ENCODE peak calls at places on chromosomes 3 and 15, in eight cellular contexts. J is GM12865, F is NB4, X is cardiac fibroblast, O is adrenal gland, K is mucosa of descending colon, W is GM12878, B is lower leg skin. V is an unnamed sample.

GRCh38 chr3:34411596-34411995 is 613.2 kb downstream of the PDCD6IP start:
- DNase-seq in J (no peak), F (no peak), X (no peak), O (no peak), K (no peak), W (no peak), B (no peak), V (no peak)

GRCh38 chr3:159996959-159997358 is 8.3 kb downstream of the IL12A start:
- DNase-seq in J (no peak), F (no peak), X (no peak), O (no peak), K (no peak), W (no peak), B (no peak), V (no peak)

GRCh38 chr15:21267231-21267630 is 173.1 kb downstream of the POTEB3 start:
- DNase-seq in J (no peak), F (no peak), X (no peak), O (no peak), K (no peak), W (no peak), B (no peak), V (no peak)

GRCh38 chr3:18046531-18046930 is 304.1 kb upstream of the TBC1D5 start:
- DNase-seq in J (no peak), F (peak; percentile 86), X (no peak), O (no peak), K (no peak), W (no peak), B (no peak), V (no peak)

GRCh38 chr3:42822828-42823227 is 13.6 kb downstream of the ACKR2 start:
- DNase-seq in J (no peak), F (no peak), X (no peak), O (no peak), K (no peak), W (no peak), B (no peak), V (no peak)

GRCh38 chr3:179897241-179897640 is 139.5 kb downstream of the PEX5L start:
- DNase-seq in J (no peak), F (no peak), X (no peak), O (no peak), K (no peak), W (no peak), B (no peak), V (no peak)

GRCh38 chr3:58350627-58351013 is 17.9 kb downstream of the PXK start:
- DNase-seq in J (peak; percentile 31), F (peak; percentile 91), X (peak; percentile 46), O (no peak), K (no peak), W (no peak), B (no peak), V (no peak)

GRCh38 chr15:99406716-99407487 is 155.6 kb downstream of the LRRC28 start:
- DNase-seq in J (no peak), F (no peak), X (no peak), O (no peak), K (no peak), W (no peak), B (no peak), V (no peak)

GRCh38 chr15:38069506-38069905 is 135.1 kb downstream of the TMCO5A start:
- DNase-seq in J (peak; percentile 36), F (peak; percentile 21), X (peak; percentile 95), O (no peak), K (peak; percentile 75), W (no peak), B (peak; percentile 64), V (peak; percentile 78)

GRCh38 chr15:83516935-83517334 is 69.8 kb downstream of the SH3GL3 start:
- DNase-seq in J (no peak), F (no peak), X (peak; percentile 56), O (no peak), K (no peak), W (no peak), B (no peak), V (no peak)

GRCh38 chr3:8303466-8303865 is 198.2 kb upstream of the LMCD1 start:
- DNase-seq in J (no peak), F (no peak), X (peak; percentile 9), O (peak; percentile 22), K (no peak), W (no peak), B (no peak), V (no peak)

GRCh38 chr3:8305371-8305770 is 196.3 kb upstream of the LMCD1 start:
- DNase-seq in J (no peak), F (no peak), X (no peak), O (no peak), K (no peak), W (no peak), B (no peak), V (no peak)

GRCh38 chr3:8307545-8308110 is 194.0 kb upstream of the LMCD1 start:
- DNase-seq in J (no peak), F (no peak), X (no peak), O (no peak), K (no peak), W (no peak), B (no peak), V (no peak)

GRCh38 chr3:8298021-8298954 is 203.3 kb upstream of the LMCD1 start:
- DNase-seq in J (no peak), F (no peak), X (no peak), O (no peak), K (no peak), W (no peak), B (no peak), V (no peak)

DNA sequence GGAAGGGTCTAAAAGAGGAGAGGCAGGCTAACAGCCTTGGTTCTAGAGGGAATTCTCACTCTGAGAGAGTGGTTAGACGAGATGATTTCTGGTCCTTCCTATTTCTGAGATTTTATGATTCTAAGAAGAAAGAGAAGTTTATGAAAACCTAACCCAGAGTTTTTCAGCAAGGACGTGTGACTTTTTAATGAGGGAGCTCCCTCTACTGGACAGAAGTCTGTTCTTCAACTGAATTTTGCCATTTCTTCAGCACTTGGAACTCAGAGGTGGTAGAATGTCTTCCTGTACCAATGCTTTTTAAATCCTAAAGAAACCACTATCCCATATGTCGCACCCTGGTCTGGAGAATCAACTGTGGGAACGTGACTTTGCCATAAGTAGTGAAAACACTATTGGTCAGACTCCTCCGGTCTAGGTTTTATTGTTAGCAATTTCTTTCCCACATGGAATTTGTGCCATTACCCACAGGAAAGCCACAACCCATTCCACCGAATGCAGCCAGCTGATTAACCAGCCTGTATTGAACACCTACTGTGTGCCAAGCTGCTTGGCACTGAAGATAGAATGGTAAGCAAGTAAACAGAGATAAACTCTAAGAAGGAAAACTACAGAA is 199.5 kb upstream of the LMCD1 start:
- DNase-seq in J (peak; percentile 49), F (peak; percentile 59), X (peak; percentile 68), O (no peak), K (no peak), W (no peak), B (no peak), V (no peak)
- TF ChIP-seq CTCF in J (peak; percentile 61), F (peak; percentile 59), X (peak; percentile 70), O (peak; percentile 61), K (no peak), W (peak; percentile 62), B (no peak), V (peak; percentile 52)

DNA sequence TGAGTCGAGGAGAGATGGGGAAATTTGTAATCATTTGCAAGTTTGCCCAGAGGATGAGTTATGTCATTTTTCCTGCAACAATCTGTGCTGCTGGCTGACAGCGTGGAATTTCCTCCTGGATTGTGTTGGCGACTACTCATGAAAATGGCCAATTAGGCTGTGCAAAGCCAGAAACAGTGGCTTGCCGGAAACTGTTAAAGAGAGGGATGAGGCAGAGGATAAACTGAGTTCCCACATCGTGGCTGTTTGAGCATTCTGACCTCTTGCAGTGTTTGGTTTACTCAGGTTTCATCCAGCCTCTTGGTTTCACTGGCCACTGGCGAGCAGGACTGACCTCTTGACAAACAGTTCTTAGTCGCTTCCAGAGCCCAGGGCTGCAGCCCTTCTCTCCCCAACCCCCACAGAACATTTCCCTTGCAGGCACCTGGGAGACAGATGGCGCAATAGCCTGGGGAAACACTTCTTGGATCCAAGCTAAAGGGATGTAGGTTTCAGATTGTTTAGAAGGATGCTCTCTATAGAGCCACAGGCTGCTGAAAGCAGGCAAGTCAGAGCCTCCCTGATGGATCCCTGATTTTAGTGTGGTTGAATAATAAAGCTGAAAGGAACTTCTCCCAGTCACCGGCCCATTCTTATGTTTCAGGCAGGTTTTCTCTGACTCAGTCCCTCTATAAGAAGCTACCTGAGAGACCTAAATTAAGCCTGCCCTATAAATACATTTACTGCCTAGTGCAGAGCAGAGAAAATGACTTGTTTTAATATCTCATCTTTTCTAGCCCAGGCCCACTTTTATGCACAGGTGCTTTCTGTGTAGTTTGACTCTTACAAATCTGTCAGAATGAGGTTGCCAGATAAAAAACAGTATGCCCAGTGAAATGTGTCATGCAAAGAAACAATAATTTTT is 92.8 kb upstream of the UBE2E1 start:
- DNase-seq in J (no peak), F (no peak), X (peak; percentile 69), O (peak; percentile 34), K (no peak), W (no peak), B (peak; percentile 47), V (peak; percentile 16)
- TF ChIP-seq CTCF in J (no peak), F (no peak), X (no peak), O (no peak), K (no peak), W (no peak), B (no peak), V (no peak)

GRCh38 chr3:186273586-186273985 is 88.4 kb downstream of the DGKG start:
- DNase-seq in J (no peak), F (no peak), X (no peak), O (no peak), K (no peak), W (no peak), B (no peak), V (no peak)

GRCh38 chr3:186264608-186265400 is 97.2 kb downstream of the DGKG start:
- DNase-seq in J (no peak), F (no peak), X (no peak), O (no peak), K (no peak), W (no peak), B (no peak), V (no peak)

GRCh38 chr3:186270711-186271110 is 91.3 kb downstream of the DGKG start:
- DNase-seq in J (no peak), F (no peak), X (no peak), O (no peak), K (no peak), W (no peak), B (no peak), V (no peak)

GRCh38 chr3:186267758-186268157 is 94.3 kb downstream of the DGKG start:
- DNase-seq in J (no peak), F (no peak), X (no peak), O (no peak), K (no peak), W (no peak), B (no peak), V (no peak)

GRCh38 chr3:186268616-186269448 is 93.2 kb downstream of the DGKG start:
- DNase-seq in J (peak; percentile 47), F (peak; percentile 31), X (peak; percentile 43), O (no peak), K (no peak), W (no peak), B (no peak), V (no peak)
- TF ChIP-seq CTCF in J (peak; percentile 41), F (peak; percentile 25), X (peak; percentile 39), O (no peak), K (no peak), W (peak; percentile 21), B (no peak), V (no peak)

DNA sequence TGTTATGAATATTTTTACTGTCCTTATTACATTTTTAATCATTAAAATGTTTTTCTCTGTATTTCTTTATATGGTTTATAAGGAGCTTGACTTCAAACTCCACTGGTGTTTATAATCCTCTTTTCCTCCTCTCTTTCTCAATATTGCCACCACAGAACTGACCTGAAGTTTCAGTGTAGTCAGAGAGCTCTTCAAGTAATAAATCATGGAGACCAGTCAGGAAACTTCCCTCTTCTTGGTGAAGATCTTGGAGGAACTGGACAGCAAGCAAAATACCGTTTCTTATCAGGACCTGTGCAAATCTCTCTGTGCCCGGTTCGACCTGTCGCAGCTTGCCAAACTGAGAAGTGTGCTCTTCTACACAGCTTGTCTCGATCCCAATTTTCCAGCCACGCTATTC is 23.8 kb downstream of the MINAR1 start:
- DNase-seq in J (no peak), F (no peak), X (no peak), O (no peak), K (no peak), W (no peak), B (no peak), V (no peak)
- TF ChIP-seq CTCF in J (no peak), F (no peak), X (no peak), O (no peak), K (no peak), W (no peak), B (no peak), V (no peak)

V was measured in transverse colon.